ENCODE peak calls at places on chromosomes 2 and 18, in seven cellular contexts. O, H, C, P, V, M and B are unnamed samples.

GRCh38 chr18:72965616-72966015 is 97.8 kb upstream of the NETO1 start:
- DNase-seq in M (no peak), V (no peak), O (no peak), C (no peak), P (no peak), H (no peak), B (no peak)

GRCh38 chr2:204706939-204707338 is 161.7 kb downstream of the PARD3B start:
- DNase-seq in M (no peak), O (no peak), V (no peak), C (no peak), P (no peak), H (no peak), B (no peak)

GRCh38 chr2:97993926-97994325 is 1.8 kb downstream of the TMEM131 start:
- DNase-seq in M (no peak), V (no peak), H (no peak), P (no peak), O (no peak), C (no peak), B (no peak)

GRCh38 chr18:76167440-76167839 is 327.6 kb downstream of the ZNF516 start:
- DNase-seq in V (no peak), C (no peak), H (no peak), P (no peak), O (no peak), M (no peak), B (no peak)

GRCh38 chr2:234702731-234703225 is 205.9 kb upstream of the ARL4C start:
- DNase-seq in O (no peak), V (no peak), M (no peak), C (no peak), H (no peak), P (no peak), B (no peak)

GRCh38 chr2:230068658-230069080 is at the start of gene SLC16A14:
- DNase-seq in M (no peak), O (peak; percentile 10), C (peak; percentile 7), V (no peak), H (no peak), P (peak; percentile 55), B (no peak)

GRCh38 chr18:44541159-44541558 is 139.5 kb upstream of the SETBP1 start:
- DNase-seq in P (no peak), O (no peak), C (no peak), H (no peak), V (no peak), M (no peak), B (no peak)

GRCh38 chr2:43192039-43192438 is 34.4 kb downstream of the ZFP36L2 start:
- DNase-seq in P (peak; percentile 67), V (no peak), H (no peak), O (no peak), C (no peak), M (no peak), B (no peak)

GRCh38 chr2:33291278-33292013 is 185.0 kb upstream of the RASGRP3 start:
- DNase-seq in P (no peak), H (no peak), M (no peak), O (no peak), C (peak; percentile 79), V (no peak), B (no peak)

GRCh38 chr2:172693529-172694185 is 42.0 kb upstream of the RAPGEF4 start:
- DNase-seq in O (no peak), M (no peak), V (no peak), P (no peak), C (no peak), H (no peak), B (no peak)

GRCh38 chr2:196315388-196316049 is 144.1 kb upstream of the STK17B start:
- DNase-seq in H (no peak), P (no peak), C (peak; percentile 48), V (no peak), M (no peak), O (no peak), B (no peak)

GRCh38 chr18:901769-902168 is 2.9 kb upstream of the ADCYAP1 start:
- DNase-seq in O (no peak), C (no peak), P (no peak), H (no peak), V (no peak), M (no peak), B (no peak)

GRCh38 chr2:196592912-196593881 is 46.3 kb upstream of the CCDC150 start:
- DNase-seq in V (peak; percentile 25), P (peak; percentile 25), M (no peak), O (no peak), H (peak; percentile 58), C (peak; percentile 60), B (no peak)

GRCh38 chr2:44598330-44598729 is 236.6 kb downstream of the CAMKMT start:
- DNase-seq in P (no peak), V (no peak), M (no peak), H (no peak), C (no peak), O (no peak), B (no peak)

GRCh38 chr18:45517181-45517741 is 98.0 kb upstream of the SLC14A2 start:
- DNase-seq in V (no peak), C (no peak), O (no peak), P (no peak), M (no peak), H (no peak), B (no peak)

GRCh38 chr2:105990624-105991023 is 203.5 kb downstream of the UXS1 start:
- DNase-seq in M (no peak), P (no peak), V (no peak), C (no peak), H (no peak), O (no peak), B (no peak)

GRCh38 chr18:8319798-8320477 is 289.3 kb upstream of the RAB12 start:
- DNase-seq in C (no peak), O (no peak), M (no peak), H (no peak), V (no peak), P (no peak), B (no peak)

GRCh38 chr18:31684279-31685096 is at the start of gene B4GALT6:
- DNase-seq in H (peak; percentile 49), V (peak; percentile 15), O (peak; percentile 14), P (peak; percentile 34), C (peak; percentile 46), M (no peak), B (no peak)

GRCh38 chr2:203376173-203376572 is 48.0 kb downstream of the ABI2 start:
- DNase-seq in C (no peak), V (no peak), H (no peak), O (no peak), M (no peak), P (no peak), B (no peak)

GRCh38 chr18:3368193-3368592 is 81.8 kb upstream of the TGIF1 start:
- DNase-seq in O (no peak), P (no peak), C (no peak), V (no peak), M (no peak), H (no peak), B (no peak)

GRCh38 chr18:34729740-34730338 is 19.7 kb downstream of the DTNA start:
- DNase-seq in O (no peak), V (no peak), H (no peak), C (no peak), P (no peak), M (no peak), B (no peak)

GRCh38 chr2:103656558-103656957 is 894.7 kb downstream of the TMEM182 start:
- DNase-seq in O (no peak), P (no peak), H (no peak), C (no peak), V (no peak), M (no peak), B (no peak)

GRCh38 chr2:120177011-120177621 is 46.1 kb downstream of the TMEM185B start:
- DNase-seq in M (peak; percentile 71), H (no peak), O (peak; percentile 79), V (peak; percentile 86), C (no peak), P (peak; percentile 84), B (peak; percentile 65)

GRCh38 chr2:69208023-69208595 is 178.9 kb downstream of the GFPT1 start:
- DNase-seq in P (no peak), H (no peak), M (no peak), O (no peak), V (no peak), C (no peak), B (no peak)

GRCh38 chr2:72041638-72042111 is 106.0 kb downstream of the CYP26B1 start:
- DNase-seq in C (no peak), V (no peak), H (no peak), M (no peak), O (no peak), P (no peak), B (no peak)

GRCh38 chr2:39741871-39742270 is 37.2 kb downstream of the THUMPD2 start:
- DNase-seq in H (no peak), O (no peak), V (no peak), M (no peak), C (no peak), P (no peak), B (no peak)

GRCh38 chr18:57982372-57983021 is 61.5 kb upstream of the NEDD4L start:
- DNase-seq in M (no peak), O (no peak), H (no peak), V (no peak), P (no peak), C (no peak), B (no peak)

GRCh38 chr2:118881490-118882129 is 34.2 kb upstream of the EN1 start:
- DNase-seq in P (peak; percentile 74), H (peak; percentile 74), C (peak; percentile 47), M (peak; percentile 28), V (peak; percentile 65), O (peak; percentile 50), B (peak; percentile 45)

GRCh38 chr2:222722327-222722946 is 51.0 kb downstream of the MOGAT1 start:
- DNase-seq in P (no peak), M (no peak), C (no peak), V (no peak), H (no peak), O (no peak), B (no peak)

GRCh38 chr2:75007819-75008218 is 49.4 kb downstream of the POLE4 start:
- DNase-seq in H (no peak), C (no peak), P (no peak), V (no peak), O (no peak), M (no peak), B (no peak)

GRCh38 chr18:43534511-43534910 is 257.2 kb upstream of the SYT4 start:
- DNase-seq in C (no peak), H (no peak), V (no peak), P (no peak), M (no peak), O (no peak), B (no peak)